ENCODE peak calls at places on chromosomes 4 and X, in eight cellular contexts. A, J, X, S, O, N, Y and P are unnamed samples.

GRCh38 chr4:138851626-138852443 is 163.7 kb upstream of the NOCT start:
- DNase-seq in Y (peak), A (no peak), X (no peak), O (no peak), N (no peak), J (no peak), S (no peak), P (no peak)

GRCh38 chr4:153950100-153950979 is 161.5 kb upstream of the SFRP2 start:
- DNase-seq in O (no peak), S (no peak), J (no peak), Y (no peak), X (no peak), N (no peak), A (no peak), P (no peak)

GRCh38 chr4:83108101-83108861 is 6.2 kb downstream of the PLAC8 start:
- DNase-seq in N (no peak), O (no peak), X (no peak), Y (no peak), S (no peak), J (no peak), A (no peak), P (no peak)

GRCh38 chr4:2047781-2048581 is 11.1 kb upstream of the NAT8L start:
- DNase-seq in A (no peak), S (no peak), N (no peak), O (no peak), X (no peak), J (no peak), Y (no peak), P (no peak)

GRCh38 chrX:21683910-21684309 is 25.8 kb upstream of the KLHL34 start:
- DNase-seq in Y (no peak), X (no peak), S (no peak), A (peak), O (peak), J (peak), N (peak), P (peak)

GRCh38 chr4:136928957-136929411 is 603.3 kb downstream of the PCDH18 start:
- DNase-seq in S (no peak), Y (no peak), J (no peak), X (no peak), A (no peak), O (no peak), N (no peak), P (no peak)

GRCh38 chr4:65195002-65195401 is 475.3 kb downstream of the EPHA5 start:
- DNase-seq in N (no peak), J (no peak), S (no peak), O (no peak), A (no peak), X (no peak), Y (no peak), P (no peak)

GRCh38 chrX:9858080-9858479 is 71.9 kb downstream of the SHROOM2 start:
- DNase-seq in X (no peak), O (no peak), Y (no peak), S (no peak), J (peak), A (no peak), N (no peak), P (no peak)

GRCh38 chrX:8724176-8724757 is 7.7 kb downstream of the ANOS1 start:
- DNase-seq in X (no peak), Y (no peak), O (no peak), A (no peak), N (no peak), S (no peak), J (no peak), P (no peak)

GRCh38 chr4:177005801-177006230 is 213.1 kb upstream of the VEGFC start:
- DNase-seq in N (peak), S (no peak), O (peak), A (peak), Y (peak), J (peak), X (no peak), P (peak)

GRCh38 chr4:118774989-118775388 is 60.9 kb downstream of the SEC24D start:
- DNase-seq in N (no peak), O (no peak), Y (peak), J (peak), A (peak), S (no peak), X (no peak), P (no peak)

GRCh38 chr4:106708604-106708876 is 327.6 kb downstream of the DKK2 start:
- DNase-seq in O (no peak), N (no peak), X (no peak), S (no peak), J (no peak), A (no peak), Y (no peak), P (no peak)

GRCh38 chr4:24219171-24219570 is 329.3 kb upstream of the PPARGC1A start:
- DNase-seq in J (no peak), A (no peak), X (no peak), S (no peak), O (no peak), Y (peak), N (no peak), P (no peak)

GRCh38 chrX:54182864-54183613 is at the start of gene FAM120C:
- DNase-seq in O (peak), S (peak), J (peak), X (peak), A (peak), N (no peak), Y (peak), P (no peak)

GRCh38 chrX:120457766-120458180 is 11.3 kb downstream of the LAMP2 start:
- DNase-seq in N (peak), O (peak), S (no peak), A (peak), Y (peak), J (peak), X (no peak), P (peak)

GRCh38 chr4:1939664-1940509 is 68.7 kb downstream of the NSD2 start:
- DNase-seq in N (peak), A (peak), X (no peak), Y (peak), S (no peak), O (peak), J (peak), P (peak)

GRCh38 chr4:127993150-127993549 is 27.9 kb downstream of the ABHD18 start:
- DNase-seq in S (no peak), J (no peak), Y (no peak), N (no peak), O (no peak), X (no peak), A (no peak), P (no peak)

GRCh38 chr4:143185253-143186107 is 763 bp downstream of the USP38 start:
- DNase-seq in J (peak), S (no peak), A (peak), N (no peak), X (no peak), Y (peak), O (peak), P (no peak)